ENCODE peak calls at places on chromosomes 3 and 15, in four cellular contexts. W is GM03348, Q is GM10248, K is AML-193. T is an unnamed sample.

GRCh38 chr3:15845475-15845874 is 47.7 kb upstream of the ANKRD28 start:
- DNase-seq in W (no peak), Q (no peak), K (no peak), T (no peak)

GRCh38 chr15:100778831-100779288 is 100.8 kb upstream of the ALDH1A3 start:
- DNase-seq in W (no peak), Q (peak; percentile 3), K (no peak), T (no peak)

GRCh38 chr3:57421336-57421735 is 122.8 kb downstream of the DNAH12 start:
- DNase-seq in W (no peak), Q (no peak), K (no peak), T (no peak)

GRCh38 chr3:22735373-22735772 is 467.8 kb upstream of the UBE2E2 start:
- DNase-seq in W (no peak), Q (no peak), K (no peak), T (no peak)

GRCh38 chr3:169529013-169529412 is 134.5 kb downstream of the MECOM start:
- DNase-seq in W (no peak), Q (no peak), K (no peak), T (no peak)

GRCh38 chr3:171351676-171352075 is 108.5 kb downstream of the TNIK start:
- DNase-seq in W (peak; percentile 83), Q (no peak), K (no peak), T (no peak)

GRCh38 chr15:68228143-68228970 is 1.2 kb downstream of the CLN6 start:
- DNase-seq in W (peak; percentile 16), Q (no peak), K (peak; percentile 43), T (peak; percentile 68)

GRCh38 chr15:79595995-79596622 is 164.0 kb downstream of the MINAR1 start:
- DNase-seq in W (peak; percentile 81), Q (peak; percentile 86), K (peak; percentile 85), T (peak; percentile 96)

GRCh38 chr3:64400706-64401105 is 175.4 kb upstream of the PRICKLE2 start:
- DNase-seq in W (no peak), Q (no peak), K (no peak), T (no peak)

GRCh38 chr15:101675796-101676582 is 23.8 kb upstream of the TM2D3 start:
- DNase-seq in W (peak; percentile 78), Q (peak; percentile 30), K (no peak), T (no peak)

GRCh38 chr3:33490641-33491241 is 50.5 kb upstream of the UBP1 start:
- DNase-seq in W (no peak), Q (no peak), K (no peak), T (no peak)

GRCh38 chr3:65342084-65342683 is 654.4 kb upstream of the ADAMTS9 start:
- DNase-seq in W (peak; percentile 29), Q (peak; percentile 43), K (peak; percentile 55), T (peak; percentile 48)

GRCh38 chr3:160857476-160857875 is 101.4 kb downstream of the PPM1L start:
- DNase-seq in W (no peak), Q (no peak), K (no peak), T (no peak)

GRCh38 chr15:98650871-98651481 is 2.6 kb downstream of the IGF1R start:
- DNase-seq in W (peak; percentile 43), Q (no peak), K (no peak), T (no peak)

GRCh38 chr3:81958967-81959625 is 197.7 kb upstream of the GBE1 start:
- DNase-seq in W (no peak), Q (no peak), K (peak; percentile 22), T (peak; percentile 25)

GRCh38 chr15:28191832-28192231 is 92.7 kb upstream of the OCA2 start:
- DNase-seq in W (no peak), Q (no peak), K (no peak), T (no peak)

GRCh38 chr3:126494204-126494603 is 18.5 kb upstream of the ZXDC start:
- DNase-seq in W (peak; percentile 58), Q (no peak), K (no peak), T (no peak)

GRCh38 chr15:64651573-64652260 is 123.7 kb downstream of the RBPMS2 start:
- DNase-seq in W (no peak), Q (peak; percentile 66), K (no peak), T (no peak)

GRCh38 chr15:77251662-77252061 is 168.2 kb downstream of the PEAK1 start:
- DNase-seq in W (no peak), Q (no peak), K (no peak), T (peak; percentile 24)

GRCh38 chr3:57961828-57962447 is 46.3 kb upstream of the FLNB start:
- DNase-seq in W (peak; percentile 49), Q (no peak), K (peak; percentile 81), T (peak; percentile 65)

GRCh38 chr3:158105710-158106438 is at the start of gene SHOX2:
- DNase-seq in W (peak; percentile 81), Q (peak; percentile 25), K (no peak), T (peak; percentile 77)

GRCh38 chr3:57815034-57815433 is 58.9 kb downstream of the SLMAP start:
- DNase-seq in W (no peak), Q (no peak), K (no peak), T (no peak)

GRCh38 chr3:169041677-169042171 is 621.8 kb downstream of the MECOM start:
- DNase-seq in W (peak; percentile 50), Q (no peak), K (peak; percentile 45), T (peak; percentile 18)

GRCh38 chr3:108345492-108346205 is 49.3 kb downstream of the HHLA2 start:
- DNase-seq in W (no peak), Q (no peak), K (no peak), T (peak; percentile 69)

GRCh38 chr15:67067930-67068542 is 2.6 kb downstream of the SMAD3 start:
- DNase-seq in W (no peak), Q (no peak), K (no peak), T (no peak)

GRCh38 chr15:75981149-75981815 is 30.9 kb downstream of the NRG4 start:
- DNase-seq in W (no peak), Q (no peak), K (no peak), T (no peak)

GRCh38 chr3:158269896-158270295 is 160.0 kb downstream of the RSRC1 start:
- DNase-seq in W (no peak), Q (no peak), K (no peak), T (no peak)

GRCh38 chr15:77607894-77608261 is 24.8 kb downstream of the LINGO1 start:
- DNase-seq in W (no peak), Q (no peak), K (no peak), T (no peak)

T was measured in KBM-7.